ENCODE peak calls at places on chromosomes 11 and 22, in six cellular contexts. F is IMR-90, N is H9, D is H1, P is mesenchymal stem cell, M is neuronal stem cell. B is an unnamed sample.

GRCh38 chr11:112625816-112626215 is 335.4 kb upstream of the NCAM1 start:
- DNase-seq in F (no peak), N (no peak), D (no peak), P (no peak), M (no peak), B (no peak)

GRCh38 chr11:102225689-102226562 is 91.4 kb upstream of the BIRC3 start:
- DNase-seq in F (peak; percentile 97), N (no peak), D (no peak), P (peak; percentile 96), M (no peak), B (no peak)

GRCh38 chr11:43812471-43812870 is 68.2 kb upstream of the ALKBH3 start:
- DNase-seq in F (no peak), N (no peak), D (no peak), P (no peak), M (no peak), B (no peak)

GRCh38 chr11:26947379-26947844 is 46.5 kb upstream of the FIBIN start:
- DNase-seq in F (peak; percentile 100), N (no peak), D (no peak), P (peak; percentile 99), M (no peak), B (no peak)

GRCh38 chr22:23325183-23325582 is 144.9 kb downstream of the BCR start:
- DNase-seq in F (no peak), N (no peak), D (no peak), P (no peak), M (peak; percentile 8), B (peak; percentile 13)

GRCh38 chr11:11973361-11973800 is 35.0 kb downstream of the DKK3 start:
- DNase-seq in F (peak; percentile 72), N (peak; percentile 23), D (no peak), P (peak; percentile 75), M (no peak), B (no peak)

GRCh38 chr11:34316347-34317037 is 41.3 kb downstream of the ABTB2 start:
- DNase-seq in F (peak; percentile 28), N (no peak), D (no peak), P (no peak), M (no peak), B (no peak)

GRCh38 chr22:22243033-22243680 is 1.4 kb upstream of the VPREB1 start:
- DNase-seq in F (no peak), N (no peak), D (no peak), P (no peak), M (no peak), B (no peak)

GRCh38 chr11:113668255-113668654 is 37.9 kb downstream of the TMPRSS5 start:
- DNase-seq in F (no peak), N (no peak), D (no peak), P (no peak), M (no peak), B (no peak)

GRCh38 chr11:58444285-58444684 is 2.2 kb upstream of the OR5B12 start:
- DNase-seq in F (no peak), N (no peak), D (no peak), P (no peak), M (no peak), B (no peak)

GRCh38 chr11:77568306-77568705 is 21.4 kb upstream of the AQP11 start:
- DNase-seq in F (no peak), N (no peak), D (no peak), P (no peak), M (no peak), B (no peak)

GRCh38 chr22:46512683-46513082 is 24.7 kb downstream of the CELSR1 start:
- DNase-seq in F (no peak), N (no peak), D (no peak), P (no peak), M (no peak), B (no peak)

GRCh38 chr22:19880786-19881569 is 26.3 kb upstream of the GNB1L start:
- DNase-seq in F (peak; percentile 94), N (peak; percentile 98), D (peak; percentile 92), P (peak; percentile 91), M (peak; percentile 92), B (peak; percentile 99)

GRCh38 chr11:61042537-61042936 is 59.8 kb upstream of the CD5 start:
- DNase-seq in F (no peak), N (no peak), D (no peak), P (no peak), M (no peak), B (no peak)

GRCh38 chr11:28606930-28607329 is 498.7 kb downstream of the METTL15 start:
- DNase-seq in F (no peak), N (peak; percentile 65), D (no peak), P (peak; percentile 67), M (no peak), B (peak; percentile 70)

GRCh38 chr22:20494978-20495860 is at the start of gene KLHL22:
- DNase-seq in F (peak; percentile 26), N (peak; percentile 38), D (no peak), P (peak; percentile 53), M (peak; percentile 21), B (peak; percentile 41)

GRCh38 chr22:38699784-38700183 is 959 bp downstream of the JOSD1 start:
- DNase-seq in F (peak; percentile 62), N (no peak), D (no peak), P (peak; percentile 52), M (no peak), B (peak; percentile 22)

GRCh38 chr11:68825603-68826002 is 16.1 kb downstream of the CPT1A start:
- DNase-seq in F (no peak), N (peak; percentile 70), D (no peak), P (no peak), M (no peak), B (peak; percentile 55)

GRCh38 chr22:36387914-36388864 is at the start of gene MYH9:
- DNase-seq in F (peak; percentile 100), N (peak; percentile 100), D (peak; percentile 100), P (peak; percentile 99), M (peak; percentile 100), B (peak; percentile 100)

GRCh38 chr22:46352691-46353386 is 17.3 kb downstream of the TRMU start:
- DNase-seq in F (peak; percentile 26), N (peak; percentile 26), D (no peak), P (peak; percentile 18), M (no peak), B (peak; percentile 37)

GRCh38 chr11:27201454-27202302 is 161.1 kb downstream of the BBOX1 start:
- DNase-seq in F (peak; percentile 48), N (no peak), D (no peak), P (peak; percentile 80), M (no peak), B (no peak)

GRCh38 chr11:27292642-27293020 is 70.4 kb downstream of the CCDC34 start:
- DNase-seq in F (no peak), N (no peak), D (no peak), P (no peak), M (no peak), B (no peak)

GRCh38 chr11:130671801-130672700 is 223.6 kb downstream of the ADAMTS15 start:
- DNase-seq in F (peak; percentile 94), N (no peak), D (no peak), P (peak; percentile 98), M (peak; percentile 23), B (peak; percentile 69)

GRCh38 chr11:63919267-63920125 is 2.5 kb upstream of the RCOR2 start:
- DNase-seq in F (no peak), N (peak; percentile 96), D (peak; percentile 96), P (peak; percentile 49), M (peak; percentile 84), B (peak; percentile 95)
- H3K9ac ChIP-seq in F (peak overlapping the region; percentile 29), N (peak overlapping the region; percentile 40), D (peak overlapping the region; percentile 90), P (peak overlapping the region; percentile 73), M (peak overlapping the region; percentile 86), B (peak overlapping the region; percentile 93)

DNA sequence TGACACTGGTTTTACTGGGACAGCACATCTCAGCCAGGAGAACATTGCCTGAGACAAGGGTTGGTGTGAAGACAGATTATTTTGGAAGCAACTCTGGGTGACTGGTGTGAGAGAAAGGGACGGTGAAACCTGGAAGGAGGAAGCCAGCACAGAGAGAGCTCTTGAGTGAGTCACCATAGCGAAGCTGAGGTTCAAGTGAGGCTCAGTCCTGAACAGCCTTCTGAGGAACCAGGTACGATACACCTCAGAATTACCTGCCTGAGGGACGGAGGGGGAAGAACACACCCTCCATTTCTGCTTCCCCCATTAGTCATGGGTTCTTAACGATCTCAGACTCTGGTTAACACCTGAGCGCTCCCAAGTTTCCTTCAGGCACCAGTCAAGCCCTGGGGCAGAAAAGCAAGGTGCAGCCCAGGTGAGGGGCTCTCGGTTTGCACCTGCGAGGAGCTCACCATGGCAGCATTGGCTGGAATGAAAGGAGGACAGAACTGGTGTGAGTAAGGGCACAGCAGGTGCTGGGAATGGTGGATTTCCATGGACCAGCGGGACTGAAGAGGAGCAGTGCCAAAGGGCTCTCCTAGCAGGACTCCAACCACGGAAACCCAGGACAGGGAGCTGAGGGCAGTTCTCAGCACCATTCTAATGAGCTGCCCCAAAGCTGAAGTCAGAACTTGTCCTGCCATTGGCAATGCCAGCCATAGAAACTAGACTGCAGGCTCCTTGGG is 459.3 kb downstream of the OPCML start:
- DNase-seq in F (no peak), N (no peak), D (no peak), P (no peak), M (no peak), B (no peak)
- H3K23ac ChIP-seq in F (no peak overlapping the region), N (no peak overlapping the region), D (no peak overlapping the region), P (no peak overlapping the region), M (no peak overlapping the region), B (no peak overlapping the region)

GRCh38 chr11:19906126-19906525 is 193.5 kb downstream of the NAV2 start:
- DNase-seq in F (no peak), N (no peak), D (no peak), P (no peak), M (no peak), B (peak; percentile 47)

GRCh38 chr11:19907839-19908238 is 195.2 kb downstream of the NAV2 start:
- DNase-seq in F (no peak), N (no peak), D (no peak), P (no peak), M (no peak), B (no peak)

GRCh38 chr11:19903620-19904069 is 191.0 kb downstream of the NAV2 start:
- DNase-seq in F (peak; percentile 83), N (peak; percentile 73), D (peak; percentile 23), P (peak; percentile 79), M (peak; percentile 72), B (peak; percentile 80)

GRCh38 chr11:19905280-19905853 is 192.7 kb downstream of the NAV2 start:
- DNase-seq in F (peak; percentile 67), N (no peak), D (no peak), P (peak; percentile 59), M (peak; percentile 33), B (peak; percentile 63)

GRCh38 chr11:19907008-19907579 is 194.5 kb downstream of the NAV2 start:
- DNase-seq in F (no peak), N (no peak), D (no peak), P (no peak), M (no peak), B (no peak)
- H2BK15ac ChIP-seq in F (no peak overlapping the region), N (no peak overlapping the region), D (no peak overlapping the region), P (no peak overlapping the region), M (no peak overlapping the region), B (no peak overlapping the region)

GRCh38 chr22:27794244-27794643 is 7.3 kb downstream of the MN1 start:
- DNase-seq in F (no peak), N (no peak), D (no peak), P (no peak), M (no peak), B (peak; percentile 62)

GRCh38 chr22:27796118-27796517 is 5.4 kb downstream of the MN1 start:
- DNase-seq in F (no peak), N (no peak), D (no peak), P (no peak), M (no peak), B (no peak)

GRCh38 chr22:27792452-27793165 is 8.9 kb downstream of the MN1 start:
- DNase-seq in F (no peak), N (no peak), D (no peak), P (no peak), M (no peak), B (no peak)

GRCh38 chr22:27796829-27797792 is 4.4 kb downstream of the MN1 start:
- DNase-seq in F (no peak), N (peak; percentile 58), D (no peak), P (no peak), M (no peak), B (no peak)

GRCh38 chr22:27795053-27795452 is 6.5 kb downstream of the MN1 start:
- DNase-seq in F (no peak), N (peak; percentile 68), D (no peak), P (no peak), M (no peak), B (no peak)
- H3K9ac ChIP-seq in F (no peak overlapping the region), N (no peak overlapping the region), D (no peak overlapping the region), P (peak overlapping the region; percentile 71), M (no peak overlapping the region), B (peak overlapping the region; percentile 46)

B was measured in mesendoderm.